ENCODE peak calls at places on chromosomes 7 and 10, in four cellular contexts. W, L, P and U are unnamed samples.
A peak's percentile ranks its signal among the peaks of the same experiment; 100 is the strongest.

GRCh38 chr7:67453981-67454380 is 457.3 kb downstream of the TYW1 start:
- DNase-seq in W (no peak), L (no peak), P (no peak), U (no peak)

GRCh38 chr7:87767827-87768226 is 108.3 kb downstream of the SLC25A40 start:
- DNase-seq in W (no peak), L (no peak), P (no peak), U (no peak)

GRCh38 chr10:77542860-77543259 is 94.7 kb downstream of the KCNMA1 start:
- DNase-seq in W (no peak), L (no peak), P (no peak), U (no peak)

GRCh38 chr7:80804581-80804980 is 114.3 kb downstream of the SEMA3C start:
- DNase-seq in W (no peak), L (no peak), P (no peak), U (no peak)

GRCh38 chr10:77111611-77112550 is 525.7 kb downstream of the KCNMA1 start:
- DNase-seq in W (peak; percentile 19), L (peak; percentile 60), P (no peak), U (peak; percentile 18)

GRCh38 chr7:44375926-44376342 is 50.5 kb upstream of the CAMK2B start:
- DNase-seq in W (no peak), L (no peak), P (no peak), U (no peak)

GRCh38 chr7:132072873-132073272 is 503.4 kb downstream of the PLXNA4 start:
- DNase-seq in W (no peak), L (no peak), P (no peak), U (no peak)

GRCh38 chr7:50303082-50303893 is 1.2 kb upstream of the IKZF1 start:
- DNase-seq in W (no peak), L (no peak), P (no peak), U (no peak)

GRCh38 chr7:42232275-42232674 is 4.7 kb downstream of the GLI3 start:
- DNase-seq in W (no peak), L (no peak), P (no peak), U (no peak)

GRCh38 chr10:43735907-43736306 is 87.2 kb upstream of the ZNF32 start:
- DNase-seq in W (no peak), L (no peak), P (no peak), U (no peak)

GRCh38 chr7:3197567-3198212 is 103.4 kb upstream of the SDK1 start:
- DNase-seq in W (no peak), L (no peak), P (no peak), U (no peak)

GRCh38 chr10:35928017-35928619 is 286.0 kb upstream of the FZD8 start:
- DNase-seq in W (no peak), L (no peak), P (no peak), U (no peak)

GRCh38 chr10:5576780-5577472 is 52.2 kb downstream of the CALML3 start:
- DNase-seq in W (no peak), L (no peak), P (no peak), U (no peak)

GRCh38 chr7:27160147-27160545 is 3.7 kb upstream of the HOXA7 start:
- DNase-seq in W (no peak), L (no peak), P (no peak), U (no peak)

GRCh38 chr7:102223175-102223574 is 63.5 kb upstream of the SH2B2 start:
- DNase-seq in W (no peak), L (no peak), P (no peak), U (no peak)

GRCh38 chr10:121983828-121984227 is 5.1 kb upstream of the TACC2 start:
- DNase-seq in W (no peak), L (no peak), P (no peak), U (no peak)

GRCh38 chr10:3068968-3069737 is 1.8 kb downstream of the PFKP start:
- DNase-seq in W (no peak), L (no peak), P (peak; percentile 48), U (peak; percentile 44)

GRCh38 chr10:71582506-71582905 is 137.1 kb downstream of the C10orf105 start:
- DNase-seq in W (no peak), L (no peak), P (no peak), U (no peak)

GRCh38 chr10:110391541-110391940 is 86.8 kb upstream of the SMNDC1 start:
- DNase-seq in W (no peak), L (no peak), P (no peak), U (no peak)

GRCh38 chr7:133815677-133816210 is 311.4 kb upstream of the LRGUK start:
- DNase-seq in W (no peak), L (peak; percentile 97), P (no peak), U (no peak)

GRCh38 chr7:105838273-105839141 is 37.9 kb downstream of the ATXN7L1 start:
- DNase-seq in W (no peak), L (no peak), P (no peak), U (no peak)

GRCh38 chr10:34816067-34817002 is 1.2 kb upstream of the PARD3 start:
- DNase-seq in W (no peak), L (no peak), P (no peak), U (no peak)

GRCh38 chr10:131743190-131744151 is 157.3 kb upstream of the PPP2R2D start:
- DNase-seq in W (no peak), L (no peak), P (no peak), U (peak; percentile 47)

GRCh38 chr7:142925413-142925812 is 8.1 kb downstream of the TRPV5 start:
- DNase-seq in W (peak; percentile 23), L (no peak), P (no peak), U (no peak)

GRCh38 chr7:1473864-1474512 is 14.7 kb upstream of the MICALL2 start:
- DNase-seq in W (peak; percentile 93), L (peak; percentile 63), P (peak; percentile 98), U (peak; percentile 100)
- TF ChIP-seq POLR2AphosphoS5 in W (no peak), L (no peak), P (no peak), U (no peak)

GRCh38 chr7:97601941-97602457 is 129.9 kb upstream of the TAC1 start:
- DNase-seq in W (no peak), L (no peak), P (no peak), U (no peak)
- TF ChIP-seq TAF1 in W (no peak), L (no peak), P (no peak), U (no peak)

DNA sequence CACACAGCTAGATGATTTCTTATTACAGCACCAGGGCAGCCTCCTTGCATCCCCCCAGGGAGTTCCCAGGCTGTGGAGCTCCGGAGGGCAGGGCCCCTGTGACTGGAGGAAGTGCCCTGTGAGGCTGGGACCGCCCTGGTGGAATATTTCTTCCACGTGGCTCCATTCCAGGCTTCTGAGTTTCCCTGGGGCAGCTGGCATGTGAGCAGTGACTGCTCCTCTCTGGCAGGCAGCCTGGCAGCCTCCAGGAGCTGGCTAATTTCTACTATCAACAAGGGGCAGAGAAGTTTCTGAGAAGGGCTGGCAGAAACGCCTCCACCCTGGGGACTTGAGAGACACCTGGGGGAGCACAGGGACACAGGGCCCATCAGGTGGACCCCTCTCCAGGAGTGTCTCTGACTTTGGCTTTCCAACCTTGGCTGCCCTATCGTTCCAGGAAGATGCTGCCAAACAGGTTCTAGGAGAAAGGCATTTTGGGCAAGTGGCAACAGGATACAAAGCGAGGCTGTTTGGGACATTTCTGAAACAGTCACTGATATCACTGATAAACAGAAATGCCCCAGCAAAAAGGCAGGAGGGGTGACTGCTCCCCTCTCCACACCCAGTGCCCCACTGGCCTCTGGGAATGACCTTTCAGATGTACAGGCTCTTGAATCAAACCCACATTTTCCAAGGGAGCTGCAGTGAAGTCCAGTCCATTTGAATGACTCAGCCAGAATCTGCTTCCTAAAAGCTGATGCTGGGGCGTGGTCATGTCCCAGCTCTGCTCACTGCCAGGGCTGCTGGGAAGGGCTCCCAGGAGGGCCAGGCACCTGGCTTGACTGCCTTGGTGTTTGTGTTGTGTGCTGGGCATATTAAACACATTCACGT is 16.1 kb downstream of the MYOF start:
- DNase-seq in W (no peak), L (peak; percentile 18), P (no peak), U (no peak)
- TF ChIP-seq POLR2AphosphoS5 in W (no peak), L (no peak), P (no peak), U (no peak)

GRCh38 chr10:129849452-129849750 is 114.7 kb downstream of the EBF3 start:
- DNase-seq in W (no peak), L (no peak), P (no peak), U (no peak)

GRCh38 chr10:129851941-129852650 is 112.0 kb downstream of the EBF3 start:
- DNase-seq in W (no peak), L (no peak), P (no peak), U (no peak)

GRCh38 chr10:129849853-129850252 is 114.2 kb downstream of the EBF3 start:
- DNase-seq in W (no peak), L (no peak), P (no peak), U (no peak)

GRCh38 chr10:129848571-129849451 is 115.3 kb downstream of the EBF3 start:
- DNase-seq in W (no peak), L (no peak), P (no peak), U (no peak)

GRCh38 chr10:129850790-129851189 is 113.3 kb downstream of the EBF3 start:
- DNase-seq in W (no peak), L (no peak), P (no peak), U (no peak)
- TF ChIP-seq TAF1 in W (no peak), L (no peak), P (no peak), U (no peak)